ENCODE peak calls at places on chromosome 3, in eight cellular contexts. J is AG04450, B is epithelial cell of esophagus, D is Karpas-422, E is heart left ventricle, U is retinal pigment epithelial cell, R is neuronal stem cell, T is astrocyte of the spinal cord. O is an unnamed sample.

GRCh38 chr3:171248426-171249115 is 211.6 kb downstream of the TNIK start:
- DNase-seq in R (no peak), E (no peak), D (no peak), U (no peak), T (no peak), B (no peak), J (no peak), O (no peak)

GRCh38 chr3:158802399-158803023 is 657 bp downstream of the MFSD1 start:
- DNase-seq in E (no peak), D (peak; percentile 81), J (no peak), T (no peak), U (no peak), R (no peak), B (peak; percentile 28), O (no peak)

GRCh38 chr3:167102071-167102470 is 278.0 kb downstream of the ZBBX start:
- DNase-seq in R (no peak), B (no peak), T (no peak), U (no peak), E (no peak), D (peak; percentile 68), J (no peak), O (no peak)

GRCh38 chr3:83033123-83033522 is 1271.7 kb upstream of the GBE1 start:
- DNase-seq in E (no peak), T (peak; percentile 37), B (no peak), R (no peak), U (no peak), D (no peak), J (no peak), O (no peak)

GRCh38 chr3:71846189-71846588 is 61.2 kb upstream of the PROK2 start:
- DNase-seq in R (no peak), E (no peak), D (no peak), U (no peak), J (no peak), B (peak; percentile 40), T (no peak), O (no peak)

GRCh38 chr3:45777753-45778386 is 18.5 kb downstream of the SLC6A20 start:
- DNase-seq in B (no peak), U (no peak), J (no peak), E (no peak), T (no peak), R (no peak), D (no peak), O (no peak)

GRCh38 chr3:11717768-11718581 is 74.3 kb upstream of the VGLL4 start:
- DNase-seq in J (no peak), R (no peak), U (no peak), D (no peak), E (no peak), B (peak; percentile 41), T (peak; percentile 58), O (no peak)

GRCh38 chr3:57234613-57235575 is 7.4 kb downstream of the APPL1 start:
- DNase-seq in U (no peak), D (no peak), J (no peak), T (no peak), E (no peak), R (no peak), B (no peak), O (no peak)

GRCh38 chr3:56086355-56086754 is 381.9 kb downstream of the ERC2 start:
- DNase-seq in R (no peak), D (no peak), E (no peak), U (no peak), B (no peak), T (peak; percentile 38), J (no peak), O (peak; percentile 47)

GRCh38 chr3:169146112-169146665 is 517.3 kb downstream of the MECOM start:
- DNase-seq in J (no peak), R (peak; percentile 50), T (peak; percentile 76), U (no peak), B (peak; percentile 67), D (no peak), E (peak; percentile 62), O (no peak)

GRCh38 chr3:123663977-123664376 is 79.1 kb upstream of the HACD2 start:
- DNase-seq in U (no peak), T (no peak), D (no peak), J (no peak), E (peak; percentile 47), R (no peak), B (no peak), O (no peak)

GRCh38 chr3:78148986-78149717 is 1109.3 kb downstream of the ROBO2 start:
- DNase-seq in R (no peak), U (no peak), E (no peak), J (no peak), T (peak; percentile 27), D (no peak), B (no peak), O (no peak)

GRCh38 chr3:14691719-14692118 is 16.8 kb downstream of the C3orf20 start:
- DNase-seq in T (no peak), B (no peak), R (no peak), D (no peak), U (no peak), E (no peak), J (no peak), O (no peak)

GRCh38 chr3:175398676-175399075 is 539.5 kb downstream of the NAALADL2 start:
- DNase-seq in D (no peak), T (peak; percentile 25), J (peak; percentile 80), U (no peak), B (peak; percentile 11), E (no peak), R (no peak), O (no peak)

GRCh38 chr3:60431599-60431958 is 819.7 kb downstream of the FHIT start:
- DNase-seq in D (no peak), T (no peak), E (no peak), B (peak; percentile 2), J (peak; percentile 4), R (no peak), U (no peak), O (no peak)

GRCh38 chr3:130841357-130841756 is 52.5 kb upstream of the ATP2C1 start:
- DNase-seq in E (no peak), D (no peak), B (peak; percentile 83), R (no peak), T (no peak), U (peak; percentile 43), J (no peak), O (no peak)

GRCh38 chr3:28916713-28917499 is 364.0 kb upstream of the RBMS3 start:
- DNase-seq in D (no peak), B (peak; percentile 70), U (peak; percentile 45), J (peak; percentile 32), R (peak; percentile 12), E (peak; percentile 67), T (peak; percentile 89), O (peak; percentile 52)
- H3K4me3 ChIP-seq in D (no peak overlapping the region), B (no peak overlapping the region), U (no peak overlapping the region), J (peak overlapping the region; percentile 48), R (no peak overlapping the region), E (peak overlapping the region; percentile 41), T (peak overlapping the region; percentile 31), O (peak overlapping the region; percentile 32)

DNA sequence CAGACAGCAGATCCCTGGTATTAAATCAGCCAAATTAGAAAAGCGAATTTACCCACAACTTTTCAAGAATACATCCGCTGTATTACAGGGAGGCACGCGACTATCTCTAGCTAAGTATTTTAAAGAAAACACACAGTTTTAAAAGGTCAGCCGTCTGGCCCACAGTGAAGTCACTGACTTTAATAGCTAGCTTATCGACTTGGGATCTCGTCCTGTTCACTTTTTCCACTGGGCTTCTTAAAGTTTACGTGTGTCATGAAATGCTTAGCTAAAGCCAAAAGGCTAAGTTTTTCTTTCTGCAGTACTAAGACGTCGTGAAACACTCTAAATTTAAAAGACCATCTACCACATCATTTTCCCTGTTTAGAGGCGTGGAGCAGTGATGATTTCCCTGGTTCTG is 27.2 kb downstream of the LRIG1 start:
- DNase-seq in R (no peak), E (no peak), J (no peak), D (no peak), B (no peak), T (peak; percentile 86), U (no peak), O (no peak)
- H3K4me3 ChIP-seq in R (no peak overlapping the region), E (peak overlapping the region; percentile 5), J (no peak overlapping the region), D (no peak overlapping the region), B (no peak overlapping the region), T (no peak overlapping the region), U (peak overlapping the region; percentile 1), O (no peak overlapping the region)

GRCh38 chr3:49460956-49461355 is 9.1 kb upstream of the DAG1 start:
- DNase-seq in B (no peak), U (no peak), E (no peak), D (no peak), R (no peak), J (no peak), T (no peak), O (no peak)

GRCh38 chr3:49465269-49466034 is 4.6 kb upstream of the DAG1 start:
- DNase-seq in R (no peak), B (no peak), E (peak; percentile 48), U (no peak), J (no peak), D (no peak), T (no peak), O (no peak)

GRCh38 chr3:49462222-49462621 is 7.8 kb upstream of the DAG1 start:
- DNase-seq in D (no peak), R (no peak), T (peak; percentile 16), U (no peak), E (no peak), B (peak; percentile 51), J (no peak), O (no peak)

GRCh38 chr3:49460188-49460885 is 9.7 kb upstream of the DAG1 start:
- DNase-seq in T (no peak), D (no peak), B (no peak), R (no peak), J (no peak), E (no peak), U (no peak), O (no peak)

DNA sequence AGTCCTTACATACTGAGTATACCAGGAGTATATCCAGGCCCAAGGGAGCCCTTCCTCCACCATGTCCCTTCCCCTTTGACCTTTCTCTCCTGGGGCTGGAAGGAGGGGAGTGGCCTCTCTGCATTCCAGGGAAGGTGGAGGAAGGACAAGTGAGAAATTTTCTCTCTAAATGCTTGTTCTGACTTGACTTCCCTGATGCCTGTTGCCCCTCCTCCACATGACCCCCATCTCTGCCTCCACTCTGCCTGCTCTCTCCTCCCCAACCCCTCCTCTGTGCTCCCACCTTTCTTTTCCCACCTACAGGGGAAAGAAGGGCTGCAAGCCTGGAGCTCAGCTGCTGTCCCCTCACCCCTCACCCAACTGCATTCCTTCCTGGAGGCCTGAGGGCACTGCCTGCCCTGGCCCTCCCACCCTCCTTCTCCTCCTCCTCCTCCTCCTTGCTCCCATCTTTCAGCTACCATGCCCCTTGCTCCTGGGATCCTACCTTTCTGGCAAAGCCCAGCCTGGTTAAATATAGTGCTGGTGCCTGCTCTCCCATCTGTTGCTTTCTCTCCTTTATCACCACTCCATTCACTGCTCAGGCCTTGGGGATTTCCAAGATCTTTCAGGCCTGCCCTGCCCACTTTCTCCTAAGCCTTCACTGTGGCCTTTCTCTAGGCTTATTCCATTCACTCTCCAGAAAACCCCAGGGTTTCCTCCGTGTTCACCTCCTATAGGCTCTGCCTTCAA is 8.5 kb upstream of the DAG1 start:
- DNase-seq in E (no peak), D (no peak), R (no peak), B (peak; percentile 52), T (no peak), U (no peak), J (no peak), O (no peak)
- H3K4me3 ChIP-seq in E (no peak overlapping the region), D (no peak overlapping the region), R (no peak overlapping the region), B (no peak overlapping the region), T (no peak overlapping the region), U (no peak overlapping the region), J (no peak overlapping the region), O (no peak overlapping the region)

DNA sequence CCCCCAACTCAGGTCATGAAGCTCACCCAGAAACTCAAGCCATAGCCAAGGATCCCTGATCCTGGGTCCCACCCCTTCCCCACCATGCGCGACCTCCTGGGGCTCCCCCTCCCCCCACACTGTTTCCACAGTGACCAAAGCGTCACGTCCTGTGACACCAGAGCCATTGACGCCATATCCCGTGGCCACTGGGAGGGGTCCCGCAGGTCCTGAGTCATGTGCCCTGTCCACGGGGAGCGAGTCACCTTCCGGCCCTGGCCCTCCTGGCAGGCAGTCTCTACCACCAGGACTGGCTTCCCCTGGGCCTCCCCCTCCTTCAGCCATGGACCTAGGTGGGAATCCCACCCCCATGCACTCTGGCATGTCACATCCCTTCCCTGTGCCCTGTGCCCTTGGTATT is 15.6 kb downstream of the SEMA3F start:
- DNase-seq in B (no peak), J (peak; percentile 26), R (no peak), E (peak; percentile 86), U (peak; percentile 73), D (no peak), T (peak; percentile 77), O (peak; percentile 31)
- H3K4me3 ChIP-seq in B (no peak overlapping the region), J (no peak overlapping the region), R (no peak overlapping the region), E (no peak overlapping the region), U (no peak overlapping the region), D (no peak overlapping the region), T (no peak overlapping the region), O (no peak overlapping the region)